ENCODE peak calls at places on chromosomes 13 and 19, in nine cellular contexts. O is tibial nerve, H is HepG2, S is Peyer's patch, J is A549, W is body of pancreas, X is IMR-90, M is sigmoid colon, G is ovary. A is an unnamed sample.

GRCh38 chr19:310781-311496 is 19.7 kb upstream of the PLPP2 start:
- DNase-seq in G (no peak), X (no peak), J (no peak), S (no peak), O (no peak), M (no peak), H (no peak), W (no peak), A (no peak)

GRCh38 chr19:23762884-23763711 is 4.4 kb upstream of the ZNF681 start:
- DNase-seq in S (peak; percentile 82), H (no peak), W (peak; percentile 88), J (no peak), X (peak; percentile 13), O (no peak), G (peak; percentile 86), M (peak; percentile 83), A (peak; percentile 19)

GRCh38 chr13:31242935-31243334 is 43.2 kb downstream of the B3GLCT start:
- DNase-seq in H (no peak), W (no peak), X (peak; percentile 32), M (no peak), O (no peak), S (no peak), G (no peak), J (no peak), A (no peak)

GRCh38 chr13:28353679-28354078 is 141.2 kb downstream of the FLT1 start:
- DNase-seq in M (no peak), G (no peak), X (no peak), H (no peak), W (no peak), O (no peak), J (no peak), S (no peak), A (no peak)

GRCh38 chr19:38478273-38478971 is 44.9 kb downstream of the RYR1 start:
- DNase-seq in J (peak; percentile 90), H (peak; percentile 36), G (no peak), M (no peak), X (no peak), W (no peak), S (no peak), O (no peak), A (no peak)

GRCh38 chr19:39943586-39943985 is 9.2 kb upstream of the FCGBP start:
- DNase-seq in X (no peak), S (peak; percentile 62), O (no peak), W (no peak), G (no peak), M (no peak), J (peak; percentile 58), H (no peak), A (no peak)

GRCh38 chr13:98997051-98997730 is 19.3 kb upstream of the DOCK9 start:
- DNase-seq in M (no peak), S (no peak), J (no peak), X (no peak), W (no peak), G (no peak), H (no peak), O (no peak), A (no peak)

GRCh38 chr13:40440990-40441820 is 225.2 kb downstream of the FOXO1 start:
- DNase-seq in X (no peak), O (peak; percentile 86), S (peak; percentile 68), J (no peak), W (peak; percentile 92), M (peak; percentile 92), H (no peak), G (peak; percentile 80), A (no peak)

GRCh38 chr13:51457086-51457485 is 4.2 kb upstream of the INTS6 start:
- DNase-seq in O (no peak), S (no peak), W (no peak), M (no peak), X (no peak), H (no peak), J (no peak), G (no peak), A (no peak)

GRCh38 chr13:87244256-87244870 is 426.8 kb upstream of the SLITRK5 start:
- DNase-seq in G (no peak), O (no peak), S (no peak), X (no peak), W (no peak), M (no peak), H (no peak), J (no peak), A (no peak)

GRCh38 chr19:38003427-38004099 is 96.6 kb downstream of the SIPA1L3 start:
- DNase-seq in W (peak; percentile 80), M (peak; percentile 85), X (peak; percentile 92), O (peak; percentile 46), G (peak; percentile 69), J (no peak), S (no peak), H (no peak), A (no peak)

GRCh38 chr13:93259527-93260080 is 33.0 kb downstream of the GPC6 start:
- DNase-seq in H (no peak), G (no peak), S (no peak), W (no peak), X (peak; percentile 15), J (no peak), M (no peak), O (no peak), A (no peak)

GRCh38 chr19:19817357-19817756 is 4.2 kb downstream of the ZNF506 start:
- DNase-seq in W (no peak), G (no peak), M (no peak), O (no peak), H (no peak), J (no peak), X (no peak), S (no peak), A (no peak)

GRCh38 chr13:44715287-44716224 is 139.4 kb upstream of the TSC22D1 start:
- DNase-seq in X (no peak), S (no peak), O (peak; percentile 30), J (no peak), W (no peak), M (no peak), G (no peak), H (no peak), A (no peak)

GRCh38 chr13:44713793-44714469 is 137.8 kb upstream of the TSC22D1 start:
- DNase-seq in X (peak; percentile 94), M (no peak), H (peak; percentile 53), S (no peak), J (peak; percentile 50), G (no peak), W (no peak), O (peak; percentile 9), A (no peak)

GRCh38 chr13:44710576-44710975 is 134.4 kb upstream of the TSC22D1 start:
- DNase-seq in O (no peak), X (peak; percentile 96), M (no peak), W (no peak), S (no peak), G (no peak), J (peak; percentile 32), H (no peak), A (no peak)
- H3K27ac ChIP-seq in O (no peak overlapping the region), X (peak overlapping the region; percentile 68), M (no peak overlapping the region), W (no peak overlapping the region), S (no peak overlapping the region), G (no peak overlapping the region), J (peak overlapping the region; percentile 92), H (no peak overlapping the region), A (no peak overlapping the region)

GRCh38 chr19:12162882-12163806 is at the start of gene ZNF136:
- DNase-seq in M (peak; percentile 97), J (peak; percentile 86), S (peak; percentile 94), H (peak; percentile 94), G (peak; percentile 93), O (peak; percentile 87), X (peak; percentile 95), W (peak; percentile 94), A (peak; percentile 75)
- TF ChIP-seq POLR2A in M (peak; percentile 81), J (no peak), S (peak; percentile 73), H (peak; percentile 81), G (peak; percentile 83), O (peak; percentile 38), X (peak; percentile 91), W (peak; percentile 57), A (peak; percentile 69)

GRCh38 chr19:42217522-42218442 is at the start of gene DEDD2:
- DNase-seq in G (peak; percentile 98), W (peak; percentile 99), H (peak; percentile 92), J (peak; percentile 99), X (peak; percentile 99), M (peak; percentile 99), S (peak; percentile 99), O (peak; percentile 94), A (peak; percentile 83)
- TF ChIP-seq CTCF in G (no peak), W (no peak), H (no peak), J (no peak), X (no peak), M (no peak), S (no peak), O (no peak), A (no peak)

DNA sequence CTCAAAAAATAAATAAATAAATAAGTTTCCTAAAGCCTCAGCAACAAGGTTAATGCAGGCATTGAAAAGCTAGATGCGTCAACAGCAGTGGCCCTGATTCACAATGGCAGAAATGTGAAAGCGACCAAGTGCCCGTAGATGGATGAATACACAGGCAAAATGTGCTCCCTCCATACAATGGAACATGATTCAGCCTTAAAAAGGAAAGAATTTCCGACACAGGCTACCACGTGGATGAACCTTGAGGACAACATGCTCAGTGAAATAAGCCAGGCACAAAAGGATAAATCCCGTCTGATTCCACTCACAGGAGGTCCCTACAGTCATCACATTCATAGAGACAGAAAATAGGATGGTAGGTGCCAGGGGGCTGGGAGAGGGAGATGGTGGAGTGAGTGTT is 31.7 kb downstream of the INSR start:
- DNase-seq in H (no peak), J (no peak), S (no peak), M (no peak), X (no peak), O (no peak), G (no peak), W (no peak), A (no peak)
- H3K27ac ChIP-seq in H (no peak overlapping the region), J (no peak overlapping the region), S (no peak overlapping the region), M (peak overlapping the region; percentile 53), X (no peak overlapping the region), O (no peak overlapping the region), G (no peak overlapping the region), W (no peak overlapping the region), A (no peak overlapping the region)

GRCh38 chr19:2035590-2035991 is 15.5 kb downstream of the MKNK2 start:
- DNase-seq in X (no peak), G (no peak), M (peak; percentile 66), O (no peak), H (no peak), W (no peak), J (no peak), S (no peak), A (no peak)

GRCh38 chr19:2036424-2036823 is 14.6 kb downstream of the MKNK2 start:
- DNase-seq in W (peak; percentile 20), S (no peak), H (no peak), X (no peak), O (no peak), G (no peak), J (no peak), M (no peak), A (no peak)

GRCh38 chr19:2033115-2033824 is 17.8 kb upstream of the BTBD2 start:
- DNase-seq in W (no peak), S (no peak), H (no peak), O (no peak), G (no peak), M (no peak), J (no peak), X (no peak), A (no peak)

GRCh38 chr19:2033825-2034159 is 17.3 kb downstream of the MKNK2 start:
- DNase-seq in X (no peak), S (peak; percentile 50), H (no peak), J (no peak), W (no peak), G (no peak), M (peak; percentile 66), O (no peak), A (no peak)

GRCh38 chr19:2034729-2035589 is 16.1 kb downstream of the MKNK2 start:
- DNase-seq in G (peak; percentile 75), J (no peak), O (no peak), S (peak; percentile 91), X (peak; percentile 8), H (no peak), M (peak; percentile 74), W (peak; percentile 54), A (no peak)
- TF ChIP-seq POLR2A in G (no peak), J (no peak), O (no peak), S (peak; percentile 18), X (no peak), H (no peak), M (no peak), W (no peak), A (no peak)

A was measured in esophagus squamous epithelium.